ENCODE peak calls at places on chromosome 13, in ten cellular contexts. Q is ovary, R is SJSA1, L is tibial artery, B is kidney, N is thoracic aorta, E is esophagus squamous epithelium, U is A673, G is aorta, J is RWPE1. D is an unnamed sample.

GRCh38 chr13:108595416-108596257 is 33.8 kb upstream of the MYO16 start:
- DNase-seq in J (no peak), U (no peak), B (no peak), R (no peak), G (no peak), N (no peak), L (no peak), E (no peak), Q (no peak), D (no peak)

GRCh38 chr13:21243843-21244184 is 67.4 kb downstream of the MRPL57 start:
- DNase-seq in U (no peak), L (no peak), G (no peak), B (no peak), E (no peak), N (no peak), Q (no peak), R (no peak), J (no peak), D (no peak)

GRCh38 chr13:45799451-45799850 is 52.1 kb downstream of the SIAH3 start:
- DNase-seq in G (no peak), R (no peak), N (no peak), B (no peak), U (peak), Q (no peak), L (no peak), E (no peak), J (no peak), D (no peak)

GRCh38 chr13:23778879-23779278 is 110.3 kb downstream of the MIPEP start:
- DNase-seq in G (no peak), U (no peak), B (no peak), J (no peak), L (no peak), Q (no peak), N (no peak), R (no peak), E (no peak), D (no peak)

GRCh38 chr13:79457948-79458347 is 23.0 kb upstream of the NDFIP2 start:
- DNase-seq in U (no peak), E (no peak), B (no peak), R (no peak), N (no peak), L (no peak), J (peak), Q (no peak), G (no peak), D (no peak)

GRCh38 chr13:21435710-21436151 is 23.4 kb downstream of the ZDHHC20 start:
- DNase-seq in R (peak), E (no peak), Q (no peak), B (peak), G (no peak), N (peak), J (peak), U (no peak), L (peak), D (peak)

GRCh38 chr13:23934481-23934880 is 37.2 kb upstream of the C1QTNF9B start:
- DNase-seq in J (no peak), U (peak), R (no peak), Q (no peak), N (no peak), L (no peak), G (no peak), B (no peak), E (no peak), D (no peak)

GRCh38 chr13:36819811-36820140 is 754 bp downstream of the RFXAP start:
- DNase-seq in N (no peak), J (peak), L (no peak), E (no peak), B (no peak), R (no peak), G (no peak), Q (no peak), U (peak), D (no peak)

GRCh38 chr13:93655132-93655531 is 428.5 kb downstream of the GPC6 start:
- DNase-seq in U (no peak), L (no peak), G (no peak), B (no peak), J (no peak), E (no peak), N (no peak), Q (no peak), R (no peak), D (no peak)

GRCh38 chr13:71378992-71379905 is 487.8 kb downstream of the DACH1 start:
- DNase-seq in G (no peak), J (no peak), E (no peak), N (no peak), Q (no peak), L (no peak), B (no peak), U (no peak), R (no peak), D (peak)

GRCh38 chr13:107367258-107367657 is 799.3 kb upstream of the ARGLU1 start:
- DNase-seq in R (no peak), U (no peak), E (no peak), N (no peak), G (no peak), J (no peak), Q (no peak), L (no peak), B (no peak), D (no peak)

GRCh38 chr13:103156346-103156998 is 90.3 kb upstream of the SLC10A2 start:
- DNase-seq in Q (no peak), N (no peak), J (no peak), G (no peak), R (no peak), B (no peak), E (no peak), L (no peak), U (no peak), D (no peak)

GRCh38 chr13:75771818-75772217 is 135.7 kb downstream of the LMO7 start:
- DNase-seq in G (no peak), B (no peak), J (peak), U (no peak), N (no peak), Q (no peak), L (no peak), E (no peak), R (no peak), D (no peak)

GRCh38 chr13:50453238-50453637 is 390.3 kb downstream of the DLEU7 start:
- DNase-seq in J (no peak), R (no peak), N (no peak), G (no peak), E (no peak), Q (no peak), B (no peak), U (no peak), L (no peak), D (no peak)

DNA sequence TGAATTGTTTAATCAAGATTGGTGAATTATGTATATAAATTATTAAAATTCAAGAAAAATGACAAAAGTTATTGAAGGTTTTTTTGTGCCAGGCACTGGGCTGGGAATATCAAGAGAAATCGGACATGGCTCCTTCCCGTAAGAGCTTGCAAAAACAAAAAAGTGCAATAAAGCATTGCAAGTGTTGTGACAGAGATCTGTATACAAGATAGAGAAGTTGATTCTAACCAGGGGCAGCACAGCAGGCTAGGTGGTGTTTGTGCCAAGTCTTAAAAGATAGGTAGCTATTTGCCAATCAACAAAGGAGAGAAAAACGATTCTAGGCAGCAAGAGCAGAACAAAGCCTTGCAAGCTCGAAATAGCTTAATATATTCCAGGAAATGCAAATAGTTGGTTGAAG is 123.7 kb upstream of the WASF3 start:
- DNase-seq in U (no peak), G (no peak), L (no peak), E (no peak), J (no peak), R (no peak), B (no peak), N (no peak), Q (no peak), D (no peak)
- H3K27ac ChIP-seq in U (no peak), G (no peak), L (no peak), E (no peak), J (no peak), R (no peak), B (no peak), N (no peak), Q (no peak), D (no peak)

GRCh38 chr13:98080280-98080679 is 62.6 kb upstream of the FARP1 start:
- DNase-seq in L (no peak), G (no peak), R (no peak), Q (no peak), E (no peak), U (no peak), B (no peak), N (no peak), J (no peak), D (no peak)

GRCh38 chr13:98089826-98090225 is 53.1 kb upstream of the FARP1 start:
- DNase-seq in R (no peak), G (no peak), L (no peak), E (no peak), U (no peak), N (no peak), J (no peak), B (no peak), Q (no peak), D (no peak)

GRCh38 chr13:98083507-98083906 is 59.4 kb upstream of the FARP1 start:
- DNase-seq in E (no peak), B (no peak), L (no peak), Q (no peak), R (no peak), J (no peak), G (no peak), U (peak), N (no peak), D (no peak)

GRCh38 chr13:98089246-98089645 is 53.6 kb upstream of the FARP1 start:
- DNase-seq in Q (no peak), B (no peak), L (no peak), N (no peak), U (no peak), R (no peak), J (no peak), E (no peak), G (no peak), D (no peak)

DNA sequence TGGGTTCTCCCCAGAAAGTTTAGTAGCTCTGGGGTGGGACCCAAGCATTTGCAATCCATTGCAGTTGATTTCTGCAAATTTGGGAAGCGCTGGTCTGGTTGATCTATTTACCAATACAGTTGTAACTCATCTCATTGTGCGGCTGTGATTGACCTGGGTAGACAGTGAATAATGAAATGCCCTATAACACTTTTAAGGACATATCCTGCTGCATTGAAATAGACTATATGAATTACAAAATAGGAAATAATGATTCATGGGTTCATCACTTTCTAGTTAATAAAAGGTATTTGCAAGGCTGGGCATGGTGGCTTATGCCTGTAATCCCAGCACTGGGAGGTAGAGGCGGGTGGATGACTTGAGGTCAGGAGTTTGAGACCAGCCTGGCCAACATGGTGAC is 59.0 kb upstream of the FARP1 start:
- DNase-seq in J (no peak), L (no peak), R (no peak), B (no peak), E (no peak), Q (no peak), U (no peak), N (no peak), G (no peak), D (no peak)
- H3K27ac ChIP-seq in J (no peak), L (no peak), R (peak), B (no peak), E (no peak), Q (no peak), U (no peak), N (no peak), G (no peak), D (no peak)

DNA sequence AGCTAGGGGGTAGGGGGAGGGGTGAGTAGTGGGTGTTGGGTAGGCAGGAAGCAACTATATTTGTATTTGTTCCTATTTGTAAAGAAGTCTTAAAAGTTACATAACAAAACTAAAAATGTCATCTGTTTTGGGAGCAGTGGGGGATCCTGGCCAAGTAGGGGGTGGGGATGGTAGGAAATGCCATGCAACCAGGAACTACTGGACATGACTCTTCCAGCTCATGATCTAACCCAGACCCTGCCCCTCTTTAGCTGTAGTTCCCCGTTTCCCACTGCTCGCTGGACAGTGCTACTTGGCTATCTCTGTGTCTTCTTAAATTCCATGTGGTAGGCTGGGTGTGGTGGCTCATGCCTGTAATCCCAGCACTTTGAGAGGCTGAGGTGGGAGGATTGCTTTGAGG is 3.2 kb downstream of the GTF3A start:
- DNase-seq in G (no peak), L (no peak), Q (no peak), B (no peak), J (no peak), E (no peak), U (no peak), R (no peak), N (no peak), D (no peak)
- H3K27ac ChIP-seq in G (no peak), L (no peak), Q (no peak), B (no peak), J (peak), E (peak), U (no peak), R (no peak), N (peak), D (no peak)

GRCh38 chr13:40665061-40665753 is 1.2 kb downstream of the FOXO1 start:
- DNase-seq in J (peak), G (peak), L (peak), E (no peak), Q (peak), B (peak), N (no peak), R (no peak), U (peak), D (peak)
- H3K27ac ChIP-seq in J (peak), G (peak), L (peak), E (peak), Q (peak), B (peak), N (peak), R (peak), U (peak), D (peak)